ENCODE peak calls at places on chromosomes 13 and 19, in six cellular contexts. T is nephron progenitor cell, Q is head of caudate nucleus, C is EH, L is dermis blood vessel endothelial cell, F is activated T-cell treated with anti-CD3 and anti-CD28 coated beads for 24 hours. S is an unnamed sample.

GRCh38 chr19:1250374-1251232 is 2.2 kb downstream of the MIDN start:
- DNase-seq in T (peak), Q (peak), C (peak), L (peak), F (no peak), S (no peak)

GRCh38 chr13:105518086-105518485 is 1017.4 kb downstream of the EFNB2 start:
- DNase-seq in T (no peak), Q (no peak), C (peak), L (no peak), F (no peak), S (no peak)

GRCh38 chr19:18637644-18638630 is 1.1 kb downstream of the KLHL26 start:
- DNase-seq in T (no peak), Q (no peak), C (no peak), L (no peak), F (no peak), S (no peak)

GRCh38 chr13:98710521-98710920 is 42.0 kb downstream of the SLC15A1 start:
- DNase-seq in T (no peak), Q (no peak), C (no peak), L (no peak), F (no peak), S (no peak)

GRCh38 chr19:283395-283794 is 7.8 kb downstream of the PLPP2 start:
- DNase-seq in T (no peak), Q (no peak), C (no peak), L (no peak), F (no peak), S (no peak)

GRCh38 chr19:42032428-42032827 is 37.6 kb downstream of the GRIK5 start:
- DNase-seq in T (no peak), Q (no peak), C (no peak), L (no peak), F (no peak), S (no peak)

GRCh38 chr13:97434417-97435296 is 688 bp downstream of the RAP2A start:
- DNase-seq in T (peak), Q (no peak), C (peak), L (peak), F (peak), S (peak)

GRCh38 chr13:107347641-107348369 is 779.9 kb upstream of the ARGLU1 start:
- DNase-seq in T (no peak), Q (no peak), C (no peak), L (no peak), F (no peak), S (no peak)

GRCh38 chr19:39483141-39483540 is 2.5 kb downstream of the TIMM50 start:
- DNase-seq in T (no peak), Q (no peak), C (no peak), L (no peak), F (no peak), S (no peak)

GRCh38 chr19:3370728-3371591 is 4.6 kb downstream of the NFIC start:
- DNase-seq in T (no peak), Q (no peak), C (no peak), L (no peak), F (no peak), S (no peak)

GRCh38 chr19:3867971-3868769 is 668 bp downstream of the ZFR2 start:
- DNase-seq in T (no peak), Q (no peak), C (no peak), L (no peak), F (no peak), S (no peak)